ENCODE peak calls at places on chromosome 15, in four cellular contexts. Q, H, C and M are unnamed samples.

GRCh38 chr15:63173116-63173470 is 15.8 kb upstream of the RPS27L start:
- DNase-seq in Q (no peak), H (no peak), C (no peak), M (no peak)

GRCh38 chr15:65824031-65824743 is 32.1 kb upstream of the DENND4A start:
- DNase-seq in Q (peak; percentile 34), H (peak; percentile 39), C (no peak), M (no peak)

GRCh38 chr15:83626171-83626802 is 27.6 kb upstream of the ADAMTSL3 start:
- DNase-seq in Q (no peak), H (no peak), C (no peak), M (no peak)

GRCh38 chr15:92650256-92650655 is 5.3 kb downstream of the FAM174B start:
- DNase-seq in Q (no peak), H (no peak), C (no peak), M (no peak)

GRCh38 chr15:36407647-36408046 is 171.8 kb upstream of the CDIN1 start:
- DNase-seq in Q (no peak), H (no peak), C (no peak), M (no peak)

GRCh38 chr15:68599560-68600071 is 20.8 kb downstream of the CORO2B start:
- DNase-seq in Q (no peak), H (no peak), C (no peak), M (no peak)

GRCh38 chr15:40338921-40339620 is 1.7 kb downstream of the CCDC9B start:
- DNase-seq in Q (no peak), H (peak; percentile 58), C (no peak), M (peak; percentile 89)

GRCh38 chr15:69415381-69415780 is 1.2 kb downstream of the KIF23 start:
- DNase-seq in Q (no peak), H (no peak), C (no peak), M (no peak)

GRCh38 chr15:75036269-75036668 is 12.9 kb downstream of the PPCDC start:
- DNase-seq in Q (no peak), H (no peak), C (no peak), M (no peak)

GRCh38 chr15:40743466-40743865 is 11.6 kb downstream of the RMDN3 start:
- DNase-seq in Q (no peak), H (no peak), C (no peak), M (no peak)

GRCh38 chr15:42707873-42708544 is 28.9 kb downstream of the CDAN1 start:
- DNase-seq in Q (no peak), H (no peak), C (no peak), M (no peak)

GRCh38 chr15:62848631-62849050 is 193.9 kb upstream of the TPM1 start:
- DNase-seq in Q (no peak), H (no peak), C (no peak), M (no peak)

GRCh38 chr15:45276851-45277250 is 24.8 kb downstream of the SLC28A2 start:
- DNase-seq in Q (peak; percentile 28), H (no peak), C (no peak), M (no peak)

GRCh38 chr15:64856429-64857145 is 14.9 kb downstream of the PLEKHO2 start:
- DNase-seq in Q (no peak), H (peak; percentile 38), C (no peak), M (peak; percentile 85)

GRCh38 chr15:57589276-57590073 is 2.2 kb upstream of the MYZAP start:
- DNase-seq in Q (no peak), H (no peak), C (no peak), M (no peak)

GRCh38 chr15:32849769-32850668 is 132.2 kb downstream of the GREM1 start:
- DNase-seq in Q (no peak), H (no peak), C (no peak), M (no peak)

GRCh38 chr15:61116830-61117229 is 112.3 kb downstream of the RORA start:
- DNase-seq in Q (no peak), H (no peak), C (no peak), M (no peak)

GRCh38 chr15:58403581-58403980 is 28.2 kb upstream of the LIPC start:
- DNase-seq in Q (no peak), H (no peak), C (no peak), M (no peak)

GRCh38 chr15:80608688-80609087 is 86.4 kb upstream of the ABHD17C start:
- DNase-seq in Q (no peak), H (no peak), C (no peak), M (no peak)

GRCh38 chr15:27828721-27829120 is 270.4 kb downstream of the OCA2 start:
- DNase-seq in Q (no peak), H (no peak), C (no peak), M (no peak)

GRCh38 chr15:72342385-72342784 is 22.4 kb upstream of the CELF6 start:
- DNase-seq in Q (peak; percentile 54), H (no peak), C (no peak), M (no peak)

GRCh38 chr15:52336530-52336929 is 40.9 kb upstream of the MYO5C start:
- DNase-seq in Q (no peak), H (no peak), C (no peak), M (no peak)

GRCh38 chr15:56496635-56497034 is 31.7 kb upstream of the MNS1 start:
- DNase-seq in Q (peak; percentile 42), H (no peak), C (no peak), M (no peak)

GRCh38 chr15:34837246-34838016 is 42.1 kb upstream of the ACTC1 start:
- DNase-seq in Q (no peak), H (no peak), C (no peak), M (peak; percentile 72)

GRCh38 chr15:81400640-81401236 is 26.7 kb upstream of the TMC3 start:
- DNase-seq in Q (peak; percentile 59), H (no peak), C (no peak), M (no peak)

GRCh38 chr15:95169701-95170459 is 938.5 kb downstream of the MCTP2 start:
- DNase-seq in Q (no peak), H (no peak), C (no peak), M (peak; percentile 65)

GRCh38 chr15:101269479-101270223 is 7.6 kb downstream of the SELENOS start:
- DNase-seq in Q (no peak), H (peak; percentile 32), C (no peak), M (no peak)

GRCh38 chr15:51172190-51172589 is 77.5 kb upstream of the TNFAIP8L3 start:
- DNase-seq in Q (no peak), H (no peak), C (no peak), M (no peak)

GRCh38 chr15:82852906-82853635 is 43.6 kb downstream of the WHAMM start:
- DNase-seq in Q (no peak), H (no peak), C (no peak), M (no peak)

GRCh38 chr15:51097553-51098330 is 3.0 kb upstream of the TNFAIP8L3 start:
- DNase-seq in Q (no peak), H (no peak), C (no peak), M (no peak)

GRCh38 chr15:66573348-66573718 is 7.5 kb upstream of the LCTL start:
- DNase-seq in Q (no peak), H (no peak), C (no peak), M (peak; percentile 39)

GRCh38 chr15:29921130-29921601 is 98.9 kb upstream of the TJP1 start:
- DNase-seq in Q (no peak), H (no peak), C (no peak), M (no peak)

GRCh38 chr15:88258021-88258641 is 1.6 kb upstream of the NTRK3 start:
- DNase-seq in Q (no peak), H (peak; percentile 52), C (no peak), M (peak; percentile 81)

GRCh38 chr15:30924353-30924752 is 20.6 kb downstream of the FAN1 start:
- DNase-seq in Q (no peak), H (no peak), C (no peak), M (no peak)

GRCh38 chr15:40330368-40330836 is 6.9 kb downstream of the INAFM2 start:
- DNase-seq in Q (no peak), H (peak; percentile 52), C (peak; percentile 88), M (peak; percentile 75)

GRCh38 chr15:40052604-40053003 is 13.6 kb upstream of the SRP14 start:
- DNase-seq in Q (no peak), H (no peak), C (no peak), M (no peak)

DNA sequence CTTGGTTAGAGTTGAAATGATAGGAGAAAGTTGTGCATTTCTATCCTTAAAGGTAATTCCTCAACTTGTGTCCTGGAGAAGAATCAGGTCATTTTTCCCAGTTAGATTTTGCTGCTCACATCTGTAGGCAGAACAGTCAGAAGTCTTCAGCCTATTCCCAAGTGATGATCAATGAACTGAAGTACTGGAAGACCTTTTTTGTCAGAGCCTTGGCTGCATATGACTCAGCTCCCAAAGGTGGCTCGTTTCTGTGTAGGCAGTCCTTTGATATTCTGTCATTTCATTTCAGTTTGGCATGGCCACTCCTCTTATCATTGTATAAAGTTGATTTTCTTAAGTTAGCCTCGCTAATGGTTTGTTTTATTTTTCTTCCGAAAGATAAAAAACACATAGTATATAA is 90.7 kb downstream of the KLHL25 start:
- DNase-seq in Q (no peak), H (no peak), C (no peak), M (no peak)
- H3K4me1 ChIP-seq in Q (peaks cover 82% of the 10 kb centered on the region), H (peaks cover 69% of the 10 kb centered on the region), C (peaks cover 79% of the 10 kb centered on the region), M (peaks cover 25% of the 10 kb centered on the region)

GRCh38 chr15:73940061-73940981 is 14.1 kb downstream of the LOXL1 start:
- DNase-seq in Q (no peak), H (no peak), C (peak; percentile 4), M (peak; percentile 67)
- H3K27ac ChIP-seq in Q (no peak overlapping the region), H (peak overlapping the region; percentile 80), C (no peak overlapping the region), M (peak overlapping the region; percentile 96)

DNA sequence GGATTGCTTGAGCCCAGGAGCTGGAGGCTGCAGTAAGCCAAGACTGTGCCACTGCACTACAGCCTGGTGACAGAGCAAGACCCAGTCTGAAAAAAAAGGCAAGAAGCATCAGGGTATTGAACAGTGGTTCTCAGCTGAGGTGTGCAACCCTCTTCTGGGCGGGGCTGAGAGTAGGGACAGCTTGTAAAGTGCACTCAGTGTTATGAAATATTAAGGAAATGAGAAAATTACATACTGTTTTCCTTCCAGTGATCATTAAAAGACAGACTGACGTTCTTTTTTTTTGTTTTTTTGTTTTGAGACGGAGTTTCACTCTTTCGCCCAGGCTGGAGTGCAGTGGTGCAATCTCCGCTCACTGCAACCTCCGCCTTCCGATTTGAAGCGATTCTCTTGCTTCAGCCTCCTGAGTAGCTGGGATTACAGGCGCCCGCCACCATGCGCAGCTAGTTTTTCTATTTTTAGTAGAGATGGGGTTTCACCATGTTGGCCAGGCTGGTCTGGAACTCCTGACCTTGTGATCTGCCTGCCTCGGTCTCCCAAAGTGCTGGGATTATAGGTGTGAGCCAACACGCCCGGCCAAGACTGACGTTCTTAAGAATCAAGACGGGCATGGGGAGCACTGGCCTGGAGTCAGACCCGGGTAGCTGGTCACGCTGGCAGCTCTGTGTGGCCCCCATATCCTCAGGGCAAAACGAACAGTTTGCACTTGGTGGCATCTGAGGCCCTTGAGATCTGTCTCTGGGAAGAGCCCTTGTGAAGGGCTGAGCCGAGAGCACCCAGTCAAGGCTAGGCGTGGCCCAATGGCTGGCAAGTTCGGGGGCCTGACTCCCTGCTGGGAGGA is 11.4 kb downstream of the MAN2A2 start:
- DNase-seq in Q (no peak), H (no peak), C (peak; percentile 69), M (no peak)
- H3K36me3 ChIP-seq in Q (peaks cover 99% of the 10 kb centered on the region), H (peaks cover 30% of the 10 kb centered on the region), C (peaks cover 100% of the 10 kb centered on the region), M (peaks cover 6% of the 10 kb centered on the region)

DNA sequence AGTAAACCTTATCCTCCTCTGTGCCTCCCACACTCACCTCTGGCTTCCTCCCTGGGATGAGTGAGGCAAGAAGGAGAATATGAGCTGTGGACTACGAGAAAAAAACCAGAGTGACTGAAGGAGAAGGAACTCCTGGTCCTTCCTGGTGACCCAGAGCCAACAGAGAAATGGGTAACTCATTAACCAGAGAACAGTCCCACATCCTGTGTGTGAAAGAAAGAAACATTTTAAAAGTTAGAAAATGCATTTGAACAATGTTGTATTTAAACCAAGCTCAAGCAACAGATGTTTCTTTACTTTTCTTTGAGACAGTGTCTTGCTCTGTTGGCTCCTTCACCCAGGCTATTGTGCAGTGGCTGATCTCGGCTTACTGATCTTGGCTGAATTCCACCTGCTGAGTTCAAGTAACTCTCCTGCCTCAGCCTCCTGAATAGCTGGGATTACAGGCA is 27.5 kb upstream of the FAM81A start:
- DNase-seq in Q (no peak), H (no peak), C (no peak), M (no peak)
- H3K4me1 ChIP-seq in Q (no peaks in the 10 kb centered on the region), H (no peaks in the 10 kb centered on the region), C (peaks cover 22% of the 10 kb centered on the region), M (no peaks in the 10 kb centered on the region)